ENCODE peak calls at places on chromosomes 7 and 10, in ten cellular contexts. Y is Caco-2; J is NB4; P is GM06990; Q is T-helper 1 cell; L is EH; A is RCC 7860; W is CD4-positive, alpha-beta T cell; U is lung; K is fibroblast of the aortic adventitia. M is an unnamed sample.
A peak's percentile ranks its signal among the peaks of the same experiment; 100 is the strongest.

GRCh38 chr10:112631501-112632410 is 184.7 kb downstream of the VTI1A start:
- DNase-seq in U (no peak), Q (no peak), Y (peak; percentile 67), L (no peak), J (no peak), A (no peak), P (no peak), W (no peak), K (no peak), M (no peak)

GRCh38 chr7:36871863-36872262 is 147.6 kb upstream of the AOAH start:
- DNase-seq in W (no peak), J (peak; percentile 33), Y (no peak), Q (no peak), P (no peak), L (peak; percentile 5), U (no peak), A (no peak), K (no peak), M (peak; percentile 30)

GRCh38 chr10:89373916-89374711 is 3.7 kb upstream of the IFIT1B start:
- DNase-seq in P (no peak), J (no peak), A (peak; percentile 70), Q (no peak), Y (no peak), L (peak; percentile 96), K (peak; percentile 98), U (peak; percentile 85), W (no peak), M (peak; percentile 25)

GRCh38 chr7:107394831-107395230 is 75.0 kb upstream of the GPR22 start:
- DNase-seq in A (no peak), J (no peak), Q (no peak), L (peak; percentile 78), Y (no peak), W (no peak), U (no peak), K (peak; percentile 76), P (no peak), M (peak; percentile 4)

GRCh38 chr7:105699568-105700236 is 118.4 kb upstream of the EFCAB10 start:
- DNase-seq in P (no peak), J (no peak), K (no peak), L (no peak), Q (no peak), Y (no peak), U (no peak), A (no peak), W (no peak), M (no peak)

GRCh38 chr7:42247301-42247700 is 10.3 kb upstream of the GLI3 start:
- DNase-seq in A (no peak), Q (no peak), J (no peak), U (no peak), Y (no peak), P (no peak), L (peak; percentile 85), W (no peak), K (peak; percentile 39), M (no peak)

GRCh38 chr10:49518982-49519578 is 19.8 kb downstream of the ERCC6 start:
- DNase-seq in Y (no peak), P (no peak), A (peak; percentile 9), U (no peak), Q (peak; percentile 13), J (peak; percentile 59), L (peak; percentile 64), W (no peak), K (peak; percentile 75), M (peak; percentile 23)

GRCh38 chr7:105911961-105912575 is 35.7 kb upstream of the ATXN7L1 start:
- DNase-seq in P (no peak), L (peak; percentile 56), W (no peak), U (no peak), Y (no peak), A (no peak), Q (no peak), K (peak; percentile 10), J (no peak), M (no peak)

GRCh38 chr7:124032369-124033092 is at the start of gene TMEM229A:
- DNase-seq in J (no peak), W (no peak), A (no peak), P (peak; percentile 33), Y (peak; percentile 57), U (no peak), L (peak; percentile 27), Q (no peak), K (peak; percentile 14), M (no peak)

GRCh38 chr7:103605640-103606039 is 159.6 kb upstream of the SLC26A5 start:
- DNase-seq in U (no peak), K (no peak), A (no peak), W (no peak), L (peak; percentile 25), J (no peak), Y (no peak), Q (no peak), P (no peak), M (no peak)